ENCODE peak calls at places on chromosomes 7 and 10, in eight cellular contexts. F, N, U, E, X, V, O and P are unnamed samples.
A peak's percentile ranks its signal among the peaks of the same experiment; 100 is the strongest.

GRCh38 chr7:30505174-30505697 is 607 bp upstream of the GGCT start:
- DNase-seq in F (no peak), N (no peak), U (no peak), E (no peak), X (no peak), V (no peak), O (no peak), P (no peak)

GRCh38 chr7:49264530-49264929 is 340.2 kb downstream of the CDC14C start:
- DNase-seq in F (no peak), N (no peak), U (no peak), E (no peak), X (no peak), V (no peak), O (no peak), P (no peak)

GRCh38 chr10:49279015-49279880 is 19.7 kb upstream of the C10orf71 start:
- DNase-seq in F (no peak), N (no peak), U (no peak), E (no peak), X (no peak), V (no peak), O (no peak), P (no peak)

GRCh38 chr10:87505366-87506113 is 847 bp downstream of the MINPP1 start:
- DNase-seq in F (peak; percentile 71), N (peak; percentile 53), U (peak; percentile 87), E (no peak), X (no peak), V (peak; percentile 79), O (peak; percentile 65), P (peak; percentile 62)

GRCh38 chr7:137873524-137873923 is 26.8 kb upstream of the DGKI start:
- DNase-seq in F (no peak), N (no peak), U (peak; percentile 85), E (no peak), X (no peak), V (no peak), O (no peak), P (no peak)

GRCh38 chr7:126001344-126001743 is 1071.7 kb upstream of the POT1 start:
- DNase-seq in F (no peak), N (no peak), U (no peak), E (no peak), X (no peak), V (no peak), O (no peak), P (no peak)

GRCh38 chr10:102395677-102396197 is at the start of gene NFKB2:
- DNase-seq in F (peak; percentile 35), N (no peak), U (peak; percentile 70), E (no peak), X (no peak), V (no peak), O (peak; percentile 32), P (peak; percentile 86)

GRCh38 chr7:155815332-155816191 is 3.3 kb upstream of the SHH start:
- DNase-seq in F (peak; percentile 72), N (no peak), U (peak; percentile 69), E (no peak), X (no peak), V (peak; percentile 57), O (peak; percentile 63), P (peak; percentile 46)

GRCh38 chr10:59885430-59886134 is 20.8 kb downstream of the CCDC6 start:
- DNase-seq in F (peak; percentile 79), N (no peak), U (no peak), E (no peak), X (no peak), V (no peak), O (peak; percentile 87), P (no peak)

GRCh38 chr10:79438021-79438698 is 7.3 kb downstream of the ZCCHC24 start:
- DNase-seq in F (no peak), N (no peak), U (peak; percentile 50), E (no peak), X (no peak), V (no peak), O (no peak), P (no peak)

GRCh38 chr7:115340828-115341227 is 418.9 kb downstream of the MDFIC start:
- DNase-seq in F (no peak), N (no peak), U (peak; percentile 89), E (no peak), X (no peak), V (no peak), O (no peak), P (peak; percentile 54)

GRCh38 chr10:109892885-109893284 is 30.4 kb downstream of the XPNPEP1 start:
- DNase-seq in F (no peak), N (no peak), U (peak; percentile 93), E (peak; percentile 62), X (peak; percentile 39), V (no peak), O (no peak), P (no peak)

GRCh38 chr10:86888585-86889381 is 68.6 kb downstream of the MMRN2 start:
- DNase-seq in F (no peak), N (no peak), U (peak; percentile 78), E (no peak), X (no peak), V (no peak), O (peak; percentile 14), P (no peak)

DNA sequence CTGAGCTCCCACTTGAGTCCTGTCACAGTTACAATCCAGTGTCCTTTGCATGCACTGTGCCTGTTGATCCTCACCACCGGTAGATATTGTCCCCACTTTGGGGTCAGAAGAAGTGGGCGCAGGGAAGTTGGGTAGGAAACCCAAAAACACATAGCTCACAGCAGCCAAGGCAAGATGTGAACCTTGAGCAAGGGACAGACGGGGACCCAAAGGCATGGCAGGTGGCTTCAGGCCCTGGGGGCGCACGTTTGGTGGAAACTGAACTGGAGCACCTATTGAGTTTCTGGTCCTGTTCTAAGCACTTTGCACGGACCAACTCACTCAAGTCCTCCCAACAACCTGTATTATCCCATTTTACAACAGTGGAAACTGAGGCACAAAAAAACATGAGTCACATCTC is 82.8 kb upstream of the ZNF716 start:
- DNase-seq in F (no peak), N (no peak), U (no peak), E (no peak), X (no peak), V (peak; percentile 20), O (no peak), P (no peak)
- H3K9me3 ChIP-seq in F (no peaks in the 10 kb centered on the region), N (no peaks in the 10 kb centered on the region), U (no peaks in the 10 kb centered on the region), E (no peaks in the 10 kb centered on the region), X (no peaks in the 10 kb centered on the region), V (no peaks in the 10 kb centered on the region), O (no peaks in the 10 kb centered on the region), P (no peaks in the 10 kb centered on the region)

GRCh38 chr7:2523461-2523905 is 3.9 kb downstream of the LFNG start:
- DNase-seq in F (no peak), N (no peak), U (no peak), E (no peak), X (no peak), V (no peak), O (no peak), P (no peak)

GRCh38 chr7:2525161-2525930 is 5.8 kb downstream of the LFNG start:
- DNase-seq in F (no peak), N (no peak), U (no peak), E (no peak), X (peak; percentile 18), V (no peak), O (no peak), P (no peak)

GRCh38 chr7:2522780-2523433 is 3.3 kb downstream of the LFNG start:
- DNase-seq in F (no peak), N (no peak), U (peak; percentile 52), E (no peak), X (no peak), V (no peak), O (no peak), P (no peak)

GRCh38 chr7:2524808-2525140 is 5.2 kb downstream of the LFNG start:
- DNase-seq in F (no peak), N (no peak), U (no peak), E (no peak), X (no peak), V (no peak), O (no peak), P (no peak)

DNA sequence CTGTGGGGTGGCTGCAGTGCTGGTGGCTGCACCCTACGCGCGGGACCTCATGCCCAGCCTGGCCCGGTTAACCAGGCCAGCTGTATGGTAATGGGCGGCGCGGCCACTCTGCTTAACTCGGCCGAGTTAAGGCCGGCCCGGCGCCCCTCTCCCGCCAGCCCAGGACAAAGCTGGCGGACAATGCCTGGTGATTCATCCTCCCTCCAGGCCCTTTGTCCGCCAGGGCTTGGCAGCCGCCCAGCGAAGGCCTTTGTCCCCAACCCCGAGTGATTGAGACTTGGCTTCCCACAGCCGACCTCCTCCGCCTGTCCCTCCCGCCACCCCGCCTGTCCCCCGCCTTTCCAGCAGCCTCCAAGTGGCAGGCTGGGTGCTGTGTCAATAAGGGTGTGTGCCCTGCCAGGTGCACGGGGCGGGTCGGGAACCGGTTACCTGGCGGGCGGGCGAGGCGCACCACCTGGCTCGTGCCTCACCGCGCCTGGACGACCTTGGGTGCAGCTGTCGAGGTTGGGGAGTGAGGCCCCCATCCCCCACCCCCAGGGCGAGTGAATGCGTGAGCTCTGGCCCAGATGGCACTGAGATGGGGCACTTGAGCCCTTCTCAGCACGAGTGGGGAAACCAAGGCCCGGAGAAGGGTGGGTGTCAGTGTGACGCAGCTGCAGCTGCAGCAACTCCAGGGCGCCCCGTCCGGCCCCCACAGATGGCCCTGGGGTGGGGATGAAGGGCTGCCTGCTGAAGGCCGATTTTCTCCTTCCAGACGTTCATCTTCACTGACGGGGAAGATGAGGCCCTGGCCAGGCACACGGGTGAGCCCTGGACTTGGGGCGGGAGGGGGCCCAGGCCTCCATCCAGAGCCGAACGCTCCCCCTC is 4.6 kb downstream of the LFNG start:
- DNase-seq in F (peak; percentile 19), N (peak; percentile 84), U (peak; percentile 61), E (peak; percentile 67), X (peak; percentile 84), V (peak; percentile 90), O (no peak), P (peak; percentile 38)
- H3K4me3 ChIP-seq in F (no peak overlapping the region), N (peak overlapping the region; percentile 73), U (no peak overlapping the region), E (no peak overlapping the region), X (peak overlapping the region; percentile 60), V (no peak overlapping the region), O (no peak overlapping the region), P (no peak overlapping the region)

DNA sequence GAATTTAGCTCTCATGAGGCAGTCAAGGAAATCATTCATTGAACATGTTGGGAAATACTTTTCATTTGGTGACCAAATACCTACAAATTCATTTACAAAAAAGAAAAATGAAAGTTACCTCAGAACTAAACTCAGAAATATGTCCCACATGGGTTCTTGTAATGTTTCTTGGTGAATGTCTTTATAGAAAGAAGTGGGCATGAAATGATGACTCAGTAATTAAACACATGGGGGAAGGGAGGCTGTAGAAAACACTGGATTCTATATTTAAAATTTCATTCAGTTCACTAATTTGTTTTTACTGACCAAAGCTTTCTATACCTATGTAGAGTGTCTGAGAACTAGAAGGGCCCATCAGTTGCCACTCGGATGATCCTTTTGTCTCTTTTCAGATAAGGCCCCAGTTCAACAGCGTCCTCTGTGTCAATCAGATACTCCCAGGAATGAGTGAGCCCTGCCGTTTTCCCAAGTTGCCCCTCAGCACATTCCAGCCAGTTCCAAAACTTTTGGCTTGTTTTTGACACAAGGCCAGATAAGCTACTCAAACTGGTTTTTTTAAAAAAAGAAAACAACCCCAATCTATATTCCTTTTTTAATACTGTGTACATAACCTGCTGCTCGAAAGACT is 49.3 kb upstream of the AGBL3 start:
- DNase-seq in F (no peak), N (no peak), U (peak; percentile 35), E (no peak), X (no peak), V (no peak), O (no peak), P (no peak)
- H3K36me3 ChIP-seq in F (no peaks in the 10 kb centered on the region), N (peaks cover 52% of the 10 kb centered on the region), U (peaks cover 91% of the 10 kb centered on the region), E (no peaks in the 10 kb centered on the region), X (no peaks in the 10 kb centered on the region), V (peaks cover 4% of the 10 kb centered on the region), O (no peaks in the 10 kb centered on the region), P (peaks cover 5% of the 10 kb centered on the region)

DNA sequence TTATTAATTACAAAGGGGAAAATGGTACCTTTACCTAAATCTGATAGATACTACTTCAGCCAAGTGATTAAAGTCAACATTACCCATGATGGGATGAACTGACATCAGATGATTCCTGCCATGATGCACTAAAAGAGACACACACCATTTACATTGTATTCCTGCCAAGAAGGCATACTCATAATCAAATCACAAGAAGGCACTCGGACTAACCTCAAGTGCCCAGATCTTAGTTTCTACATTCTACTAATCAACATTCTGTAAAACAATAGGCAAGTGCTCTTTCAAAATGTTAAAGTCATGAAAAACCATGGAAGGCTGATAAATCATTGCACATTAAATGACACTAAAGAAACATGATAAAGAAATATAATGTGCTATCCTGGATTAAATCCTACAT is 44.4 kb downstream of the SLC35G1 start:
- DNase-seq in F (no peak), N (no peak), U (no peak), E (no peak), X (no peak), V (no peak), O (no peak), P (no peak)
- H3K9me3 ChIP-seq in F (no peaks in the 10 kb centered on the region), N (peaks cover 4% of the 10 kb centered on the region), U (no peaks in the 10 kb centered on the region), E (no peaks in the 10 kb centered on the region), X (no peaks in the 10 kb centered on the region), V (no peaks in the 10 kb centered on the region), O (no peaks in the 10 kb centered on the region), P (no peaks in the 10 kb centered on the region)